ENCODE peak calls at places on chromosome 14, in nine cellular contexts. One of them, this sample, is unnamed.

GRCh38 chr14:94227029-94227428 is 52.9 kb downstream of the PPP4R4 start:
- DNase-seq in heart left ventricle: no peak
- DNase-seq in esophagus squamous epithelium: no peak
- DNase-seq in esophagus muscularis mucosa: no peak
- DNase-seq in transverse colon: no peak
- DNase-seq in gastrocnemius medialis: no peak
- DNase-seq in ovary: no peak
- DNase-seq in vagina: no peak
- DNase-seq in K562: no peak
- DNase-seq in this sample: no peak

GRCh38 chr14:90815567-90815816 is 738 bp downstream of the TTC7B start:
- DNase-seq in esophagus muscularis mucosa: no peak
- DNase-seq in heart left ventricle: no peak
- DNase-seq in ovary: no peak
- DNase-seq in esophagus squamous epithelium: no peak
- DNase-seq in K562: no peak
- DNase-seq in transverse colon: no peak
- DNase-seq in vagina: no peak
- DNase-seq in gastrocnemius medialis: no peak
- DNase-seq in this sample: no peak

GRCh38 chr14:46580941-46581671 is 70.5 kb downstream of the RPL10L start:
- DNase-seq in heart left ventricle: no peak
- DNase-seq in gastrocnemius medialis: no peak
- DNase-seq in vagina: no peak
- DNase-seq in ovary: no peak
- DNase-seq in transverse colon: peak; percentile 14
- DNase-seq in K562: peak; percentile 25
- DNase-seq in esophagus muscularis mucosa: no peak
- DNase-seq in esophagus squamous epithelium: no peak
- DNase-seq in this sample: peak; percentile 4

GRCh38 chr14:98957211-98958047 is 314.6 kb downstream of the BCL11B start:
- DNase-seq in vagina: no peak
- DNase-seq in gastrocnemius medialis: peak; percentile 50
- DNase-seq in ovary: peak; percentile 59
- DNase-seq in esophagus muscularis mucosa: peak; percentile 91
- DNase-seq in heart left ventricle: peak; percentile 57
- DNase-seq in transverse colon: peak; percentile 51
- DNase-seq in esophagus squamous epithelium: no peak
- DNase-seq in K562: no peak
- DNase-seq in this sample: peak; percentile 33

GRCh38 chr14:99627100-99627499 is 17.8 kb upstream of the HHIPL1 start:
- DNase-seq in vagina: no peak
- DNase-seq in K562: no peak
- DNase-seq in gastrocnemius medialis: no peak
- DNase-seq in esophagus squamous epithelium: no peak
- DNase-seq in esophagus muscularis mucosa: no peak
- DNase-seq in heart left ventricle: no peak
- DNase-seq in transverse colon: no peak
- DNase-seq in ovary: no peak
- DNase-seq in this sample: no peak

GRCh38 chr14:68806526-68807147 is 13.8 kb upstream of the ZFP36L1 start:
- DNase-seq in vagina: peak; percentile 72
- DNase-seq in heart left ventricle: no peak
- DNase-seq in K562: no peak
- DNase-seq in transverse colon: no peak
- DNase-seq in gastrocnemius medialis: no peak
- DNase-seq in ovary: no peak
- DNase-seq in esophagus squamous epithelium: no peak
- DNase-seq in esophagus muscularis mucosa: peak; percentile 86
- DNase-seq in this sample: no peak

GRCh38 chr14:79862045-79862444 is 349.3 kb downstream of the DIO2 start:
- DNase-seq in K562: no peak
- DNase-seq in heart left ventricle: no peak
- DNase-seq in ovary: no peak
- DNase-seq in vagina: no peak
- DNase-seq in transverse colon: no peak
- DNase-seq in gastrocnemius medialis: no peak
- DNase-seq in esophagus muscularis mucosa: no peak
- DNase-seq in esophagus squamous epithelium: no peak
- DNase-seq in this sample: no peak

GRCh38 chr14:68734231-68734732 is 58.6 kb downstream of the ZFP36L1 start:
- DNase-seq in esophagus squamous epithelium: no peak
- DNase-seq in heart left ventricle: no peak
- DNase-seq in gastrocnemius medialis: no peak
- DNase-seq in transverse colon: no peak
- DNase-seq in K562: no peak
- DNase-seq in esophagus muscularis mucosa: no peak
- DNase-seq in vagina: no peak
- DNase-seq in ovary: no peak
- DNase-seq in this sample: peak; percentile 62

GRCh38 chr14:29240046-29240445 is 473.5 kb downstream of the FOXG1 start:
- DNase-seq in transverse colon: no peak
- DNase-seq in esophagus muscularis mucosa: no peak
- DNase-seq in vagina: no peak
- DNase-seq in ovary: no peak
- DNase-seq in heart left ventricle: no peak
- DNase-seq in K562: no peak
- DNase-seq in esophagus squamous epithelium: no peak
- DNase-seq in gastrocnemius medialis: no peak
- DNase-seq in this sample: no peak

GRCh38 chr14:29236401-29236800 is 469.8 kb downstream of the FOXG1 start:
- DNase-seq in transverse colon: no peak
- DNase-seq in K562: no peak
- DNase-seq in gastrocnemius medialis: no peak
- DNase-seq in ovary: no peak
- DNase-seq in vagina: no peak
- DNase-seq in esophagus muscularis mucosa: no peak
- DNase-seq in heart left ventricle: no peak
- DNase-seq in esophagus squamous epithelium: no peak
- DNase-seq in this sample: no peak

GRCh38 chr14:29236848-29237247 is 470.3 kb downstream of the FOXG1 start:
- DNase-seq in esophagus squamous epithelium: no peak
- DNase-seq in heart left ventricle: no peak
- DNase-seq in ovary: no peak
- DNase-seq in gastrocnemius medialis: no peak
- DNase-seq in K562: no peak
- DNase-seq in transverse colon: no peak
- DNase-seq in esophagus muscularis mucosa: no peak
- DNase-seq in vagina: no peak
- DNase-seq in this sample: no peak

GRCh38 chr14:29233188-29233587 is 466.6 kb downstream of the FOXG1 start:
- DNase-seq in esophagus muscularis mucosa: no peak
- DNase-seq in esophagus squamous epithelium: no peak
- DNase-seq in K562: no peak
- DNase-seq in heart left ventricle: no peak
- DNase-seq in ovary: no peak
- DNase-seq in transverse colon: no peak
- DNase-seq in gastrocnemius medialis: no peak
- DNase-seq in vagina: no peak
- DNase-seq in this sample: no peak

GRCh38 chr14:29235991-29236390 is 469.4 kb downstream of the FOXG1 start:
- DNase-seq in esophagus squamous epithelium: no peak
- DNase-seq in transverse colon: no peak
- DNase-seq in gastrocnemius medialis: no peak
- DNase-seq in K562: no peak
- DNase-seq in ovary: no peak
- DNase-seq in vagina: no peak
- DNase-seq in heart left ventricle: no peak
- DNase-seq in esophagus muscularis mucosa: no peak
- DNase-seq in this sample: no peak
- H3K9me3 ChIP-seq in esophagus squamous epithelium: no peaks in the 10 kb centered on the region
- H3K9me3 ChIP-seq in transverse colon: no peaks in the 10 kb centered on the region
- H3K9me3 ChIP-seq in gastrocnemius medialis: no peaks in the 10 kb centered on the region
- H3K9me3 ChIP-seq in K562: no peaks in the 10 kb centered on the region
- H3K9me3 ChIP-seq in ovary: no peaks in the 10 kb centered on the region
- H3K9me3 ChIP-seq in vagina: no peaks in the 10 kb centered on the region
- H3K9me3 ChIP-seq in heart left ventricle: no peaks in the 10 kb centered on the region
- H3K9me3 ChIP-seq in esophagus muscularis mucosa: no peaks in the 10 kb centered on the region
- H3K9me3 ChIP-seq in this sample: no peaks in the 10 kb centered on the region

GRCh38 chr14:88004637-88005036 is 298 bp upstream of the GPR65 start:
- DNase-seq in K562: no peak
- DNase-seq in vagina: no peak
- DNase-seq in ovary: no peak
- DNase-seq in heart left ventricle: no peak
- DNase-seq in transverse colon: no peak
- DNase-seq in esophagus muscularis mucosa: no peak
- DNase-seq in gastrocnemius medialis: no peak
- DNase-seq in esophagus squamous epithelium: no peak
- DNase-seq in this sample: no peak

GRCh38 chr14:88005050-88005481 is at the start of gene GPR65:
- DNase-seq in heart left ventricle: no peak
- DNase-seq in transverse colon: no peak
- DNase-seq in esophagus muscularis mucosa: no peak
- DNase-seq in vagina: no peak
- DNase-seq in ovary: no peak
- DNase-seq in K562: no peak
- DNase-seq in gastrocnemius medialis: no peak
- DNase-seq in esophagus squamous epithelium: no peak
- DNase-seq in this sample: no peak

GRCh38 chr14:88007608-88008007 is 2.7 kb downstream of the GPR65 start:
- DNase-seq in heart left ventricle: no peak
- DNase-seq in K562: no peak
- DNase-seq in transverse colon: no peak
- DNase-seq in esophagus squamous epithelium: no peak
- DNase-seq in esophagus muscularis mucosa: no peak
- DNase-seq in gastrocnemius medialis: no peak
- DNase-seq in vagina: no peak
- DNase-seq in ovary: no peak
- DNase-seq in this sample: no peak

GRCh38 chr14:88009486-88009885 is 4.6 kb downstream of the GPR65 start:
- DNase-seq in vagina: no peak
- DNase-seq in transverse colon: no peak
- DNase-seq in esophagus squamous epithelium: no peak
- DNase-seq in heart left ventricle: no peak
- DNase-seq in esophagus muscularis mucosa: no peak
- DNase-seq in gastrocnemius medialis: no peak
- DNase-seq in ovary: no peak
- DNase-seq in K562: no peak
- DNase-seq in this sample: no peak

DNA sequence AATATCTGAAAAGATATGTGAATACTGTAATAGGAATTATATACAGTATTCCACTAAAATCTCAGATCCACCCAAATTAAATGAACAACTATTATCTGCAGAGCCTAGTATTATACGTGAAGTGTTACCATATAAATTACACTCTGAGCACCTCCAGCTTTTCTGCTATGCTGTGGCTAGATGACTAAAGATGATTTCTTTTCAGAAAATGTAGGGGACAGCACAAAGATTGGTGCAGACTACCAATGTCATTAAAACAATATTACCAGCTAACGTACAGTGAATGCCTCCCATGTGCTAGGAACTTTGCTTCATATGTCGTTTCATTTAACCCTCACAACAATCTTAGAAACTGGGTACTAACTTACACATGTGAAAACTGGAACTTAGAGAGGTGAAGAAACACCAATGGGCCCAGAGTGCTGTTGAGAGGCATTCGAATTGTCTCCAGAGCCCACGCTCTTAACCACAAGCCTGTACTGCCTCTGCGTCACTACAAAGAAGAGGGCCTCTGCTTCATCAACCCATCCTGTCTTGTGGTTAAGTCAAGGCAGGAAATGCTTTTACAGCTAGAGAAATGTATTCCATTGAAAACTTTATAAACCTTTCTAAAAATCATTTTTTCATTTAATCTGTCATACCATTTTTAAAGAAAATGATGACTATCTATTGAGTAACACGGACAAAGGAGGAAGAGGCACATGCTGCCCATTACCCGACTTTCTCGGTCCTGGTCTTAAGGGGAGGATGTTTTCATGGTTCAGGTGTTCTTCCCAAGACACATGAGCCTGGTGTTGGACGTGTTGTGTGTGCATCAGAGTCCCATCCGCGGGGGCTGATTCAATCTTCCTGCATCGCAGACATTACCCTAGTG is 1.3 kb downstream of the GPR65 start:
- DNase-seq in heart left ventricle: no peak
- DNase-seq in gastrocnemius medialis: no peak
- DNase-seq in transverse colon: peak; percentile 30
- DNase-seq in esophagus muscularis mucosa: no peak
- DNase-seq in ovary: no peak
- DNase-seq in K562: no peak
- DNase-seq in esophagus squamous epithelium: no peak
- DNase-seq in vagina: no peak
- DNase-seq in this sample: peak; percentile 65
- TF ChIP-seq POLR2A in heart left ventricle: no peak
- TF ChIP-seq POLR2A in gastrocnemius medialis: peak; percentile 15
- TF ChIP-seq POLR2A in transverse colon: peak; percentile 19
- TF ChIP-seq POLR2A in esophagus muscularis mucosa: no peak
- TF ChIP-seq POLR2A in ovary: no peak
- TF ChIP-seq POLR2A in K562: no peak
- TF ChIP-seq POLR2A in esophagus squamous epithelium: peak; percentile 57
- TF ChIP-seq POLR2A in vagina: no peak
- TF ChIP-seq POLR2A in this sample: no peak

GRCh38 chr14:104174051-104174450 is 35.7 kb downstream of the KIF26A start:
- DNase-seq in heart left ventricle: no peak
- DNase-seq in ovary: no peak
- DNase-seq in transverse colon: no peak
- DNase-seq in vagina: no peak
- DNase-seq in esophagus squamous epithelium: no peak
- DNase-seq in gastrocnemius medialis: no peak
- DNase-seq in esophagus muscularis mucosa: no peak
- DNase-seq in K562: no peak
- DNase-seq in this sample: no peak
- H3K9me3 ChIP-seq in heart left ventricle: no peaks in the 10 kb centered on the region
- H3K9me3 ChIP-seq in ovary: no peaks in the 10 kb centered on the region
- H3K9me3 ChIP-seq in transverse colon: no peaks in the 10 kb centered on the region
- H3K9me3 ChIP-seq in vagina: no peaks in the 10 kb centered on the region
- H3K9me3 ChIP-seq in esophagus squamous epithelium: no peaks in the 10 kb centered on the region
- H3K9me3 ChIP-seq in gastrocnemius medialis: no peaks in the 10 kb centered on the region
- H3K9me3 ChIP-seq in esophagus muscularis mucosa: no peaks in the 10 kb centered on the region
- H3K9me3 ChIP-seq in K562: no peaks in the 10 kb centered on the region
- H3K9me3 ChIP-seq in this sample: no peaks in the 10 kb centered on the region

GRCh38 chr14:39880965-39881364 is 448.7 kb upstream of the FBXO33 start:
- DNase-seq in esophagus muscularis mucosa: no peak
- DNase-seq in vagina: no peak
- DNase-seq in transverse colon: no peak
- DNase-seq in ovary: no peak
- DNase-seq in heart left ventricle: no peak
- DNase-seq in K562: no peak
- DNase-seq in gastrocnemius medialis: no peak
- DNase-seq in esophagus squamous epithelium: no peak
- DNase-seq in this sample: no peak
- TF ChIP-seq POLR2A in esophagus muscularis mucosa: no peak
- TF ChIP-seq POLR2A in vagina: no peak
- TF ChIP-seq POLR2A in transverse colon: no peak
- TF ChIP-seq POLR2A in ovary: no peak
- TF ChIP-seq POLR2A in heart left ventricle: no peak
- TF ChIP-seq POLR2A in K562: no peak
- TF ChIP-seq POLR2A in gastrocnemius medialis: no peak
- TF ChIP-seq POLR2A in esophagus squamous epithelium: no peak
- TF ChIP-seq POLR2A in this sample: no peak

This sample was measured in body of pancreas.